ENCODE peak calls at places on chromosome 7, in five cellular contexts. One of them, this sample, is unnamed. For H3K9me3, the result is how much of the 10 kb centered on the place peaks cover.

GRCh38 chr7:132030161-132030568 is 473.7 kb upstream of the PODXL start:
- DNase-seq in IMR-90: no peak
- DNase-seq in right atrium auricular region: no peak
- DNase-seq in cardiac muscle cell: peak
- DNase-seq in CD4-positive, CD25-positive, alpha-beta regulatory T cell: no peak
- DNase-seq in this sample: no peak

GRCh38 chr7:101496017-101496416 is 133.1 kb downstream of the MYL10 start:
- DNase-seq in IMR-90: no peak
- DNase-seq in right atrium auricular region: no peak
- DNase-seq in cardiac muscle cell: no peak
- DNase-seq in CD4-positive, CD25-positive, alpha-beta regulatory T cell: no peak
- DNase-seq in this sample: no peak

GRCh38 chr7:32785365-32785764 is 106.2 kb downstream of the KBTBD2 start:
- DNase-seq in IMR-90: no peak
- DNase-seq in right atrium auricular region: no peak
- DNase-seq in cardiac muscle cell: no peak
- DNase-seq in CD4-positive, CD25-positive, alpha-beta regulatory T cell: no peak
- DNase-seq in this sample: no peak

GRCh38 chr7:85695041-85695990 is 508.5 kb upstream of the SEMA3D start:
- DNase-seq in IMR-90: peak
- DNase-seq in right atrium auricular region: no peak
- DNase-seq in cardiac muscle cell: no peak
- DNase-seq in CD4-positive, CD25-positive, alpha-beta regulatory T cell: no peak
- DNase-seq in this sample: no peak

GRCh38 chr7:93249749-93250148 is 17.6 kb downstream of the VPS50 start:
- DNase-seq in IMR-90: peak
- DNase-seq in right atrium auricular region: no peak
- DNase-seq in cardiac muscle cell: peak
- DNase-seq in CD4-positive, CD25-positive, alpha-beta regulatory T cell: no peak
- DNase-seq in this sample: no peak

GRCh38 chr7:65938336-65938895 is 43.6 kb downstream of the GUSB start:
- DNase-seq in IMR-90: peak
- DNase-seq in right atrium auricular region: no peak
- DNase-seq in cardiac muscle cell: no peak
- DNase-seq in CD4-positive, CD25-positive, alpha-beta regulatory T cell: no peak
- DNase-seq in this sample: no peak

GRCh38 chr7:66697451-66698438 is 42.8 kb upstream of the RABGEF1 start:
- DNase-seq in IMR-90: peak
- DNase-seq in right atrium auricular region: no peak
- DNase-seq in cardiac muscle cell: no peak
- DNase-seq in CD4-positive, CD25-positive, alpha-beta regulatory T cell: no peak
- DNase-seq in this sample: no peak

GRCh38 chr7:78472519-78472918 is 673.9 kb downstream of the PHTF2 start:
- DNase-seq in IMR-90: peak
- DNase-seq in right atrium auricular region: no peak
- DNase-seq in cardiac muscle cell: no peak
- DNase-seq in CD4-positive, CD25-positive, alpha-beta regulatory T cell: no peak
- DNase-seq in this sample: no peak

GRCh38 chr7:100486753-100487446 is 3.2 kb downstream of the NYAP1 start:
- DNase-seq in IMR-90: peak
- DNase-seq in right atrium auricular region: no peak
- DNase-seq in cardiac muscle cell: no peak
- DNase-seq in CD4-positive, CD25-positive, alpha-beta regulatory T cell: no peak
- DNase-seq in this sample: no peak

GRCh38 chr7:93717217-93717900 is 142.8 kb upstream of the CALCR start:
- DNase-seq in IMR-90: no peak
- DNase-seq in right atrium auricular region: no peak
- DNase-seq in cardiac muscle cell: no peak
- DNase-seq in CD4-positive, CD25-positive, alpha-beta regulatory T cell: no peak
- DNase-seq in this sample: no peak

GRCh38 chr7:65216469-65216868 is 157.2 kb upstream of the ZNF92 start:
- DNase-seq in IMR-90: peak
- DNase-seq in right atrium auricular region: no peak
- DNase-seq in cardiac muscle cell: peak
- DNase-seq in CD4-positive, CD25-positive, alpha-beta regulatory T cell: peak
- DNase-seq in this sample: peak

GRCh38 chr7:116588225-116588624 is 63.4 kb downstream of the CAV1 start:
- DNase-seq in IMR-90: peak
- DNase-seq in right atrium auricular region: no peak
- DNase-seq in cardiac muscle cell: no peak
- DNase-seq in CD4-positive, CD25-positive, alpha-beta regulatory T cell: peak
- DNase-seq in this sample: no peak

GRCh38 chr7:27945356-27945755 is 205.4 kb downstream of the TAX1BP1 start:
- DNase-seq in IMR-90: no peak
- DNase-seq in right atrium auricular region: no peak
- DNase-seq in cardiac muscle cell: no peak
- DNase-seq in CD4-positive, CD25-positive, alpha-beta regulatory T cell: no peak
- DNase-seq in this sample: no peak

GRCh38 chr7:73904219-73905136 is 43.5 kb downstream of the TMEM270 start:
- DNase-seq in IMR-90: no peak
- DNase-seq in right atrium auricular region: no peak
- DNase-seq in cardiac muscle cell: no peak
- DNase-seq in CD4-positive, CD25-positive, alpha-beta regulatory T cell: no peak
- DNase-seq in this sample: no peak

GRCh38 chr7:81684513-81685262 is 85.2 kb downstream of the HGF start:
- DNase-seq in IMR-90: peak
- DNase-seq in right atrium auricular region: peak
- DNase-seq in cardiac muscle cell: peak
- DNase-seq in CD4-positive, CD25-positive, alpha-beta regulatory T cell: no peak
- DNase-seq in this sample: no peak

GRCh38 chr7:132837529-132837928 is 244.4 kb downstream of the CHCHD3 start:
- DNase-seq in IMR-90: no peak
- DNase-seq in right atrium auricular region: no peak
- DNase-seq in cardiac muscle cell: no peak
- DNase-seq in CD4-positive, CD25-positive, alpha-beta regulatory T cell: no peak
- DNase-seq in this sample: no peak

GRCh38 chr7:155951554-155952158 is 139.4 kb upstream of the SHH start:
- DNase-seq in IMR-90: peak
- DNase-seq in right atrium auricular region: peak
- DNase-seq in cardiac muscle cell: no peak
- DNase-seq in CD4-positive, CD25-positive, alpha-beta regulatory T cell: no peak
- DNase-seq in this sample: no peak

GRCh38 chr7:128938524-128939074 is 872 bp downstream of the IRF5 start:
- DNase-seq in IMR-90: no peak
- DNase-seq in right atrium auricular region: no peak
- DNase-seq in cardiac muscle cell: no peak
- DNase-seq in CD4-positive, CD25-positive, alpha-beta regulatory T cell: no peak
- DNase-seq in this sample: no peak

GRCh38 chr7:95473276-95473985 is 12.3 kb upstream of the ASB4 start:
- DNase-seq in IMR-90: no peak
- DNase-seq in right atrium auricular region: no peak
- DNase-seq in cardiac muscle cell: no peak
- DNase-seq in CD4-positive, CD25-positive, alpha-beta regulatory T cell: no peak
- DNase-seq in this sample: no peak

GRCh38 chr7:11648980-11649379 is 183.0 kb downstream of the THSD7A start:
- DNase-seq in IMR-90: no peak
- DNase-seq in right atrium auricular region: no peak
- DNase-seq in cardiac muscle cell: no peak
- DNase-seq in CD4-positive, CD25-positive, alpha-beta regulatory T cell: no peak
- DNase-seq in this sample: no peak

GRCh38 chr7:117072620-117073118 is 119.4 kb downstream of the ST7 start:
- DNase-seq in IMR-90: peak
- DNase-seq in right atrium auricular region: peak
- DNase-seq in cardiac muscle cell: peak
- DNase-seq in CD4-positive, CD25-positive, alpha-beta regulatory T cell: no peak
- DNase-seq in this sample: no peak

GRCh38 chr7:133846203-133846945 is 280.8 kb upstream of the LRGUK start:
- DNase-seq in IMR-90: no peak
- DNase-seq in right atrium auricular region: no peak
- DNase-seq in cardiac muscle cell: no peak
- DNase-seq in CD4-positive, CD25-positive, alpha-beta regulatory T cell: no peak
- DNase-seq in this sample: no peak

GRCh38 chr7:24970676-24971075 is 9.3 kb downstream of the OSBPL3 start:
- DNase-seq in IMR-90: no peak
- DNase-seq in right atrium auricular region: no peak
- DNase-seq in cardiac muscle cell: no peak
- DNase-seq in CD4-positive, CD25-positive, alpha-beta regulatory T cell: no peak
- DNase-seq in this sample: no peak

GRCh38 chr7:155961241-155962190 is 149.3 kb upstream of the SHH start:
- DNase-seq in IMR-90: no peak
- DNase-seq in right atrium auricular region: peak
- DNase-seq in cardiac muscle cell: no peak
- DNase-seq in CD4-positive, CD25-positive, alpha-beta regulatory T cell: no peak
- DNase-seq in this sample: no peak

GRCh38 chr7:134778941-134779740 is at the start of gene CALD1:
- DNase-seq in IMR-90: peak
- DNase-seq in right atrium auricular region: peak
- DNase-seq in cardiac muscle cell: peak
- DNase-seq in CD4-positive, CD25-positive, alpha-beta regulatory T cell: no peak
- DNase-seq in this sample: no peak

GRCh38 chr7:111384065-111384891 is 178.0 kb downstream of the IMMP2L start:
- DNase-seq in IMR-90: peak
- DNase-seq in right atrium auricular region: no peak
- DNase-seq in cardiac muscle cell: no peak
- DNase-seq in CD4-positive, CD25-positive, alpha-beta regulatory T cell: no peak
- DNase-seq in this sample: no peak

GRCh38 chr7:44384586-44385383 is 59.4 kb upstream of the CAMK2B start:
- DNase-seq in IMR-90: no peak
- DNase-seq in right atrium auricular region: peak
- DNase-seq in cardiac muscle cell: no peak
- DNase-seq in CD4-positive, CD25-positive, alpha-beta regulatory T cell: no peak
- DNase-seq in this sample: no peak

GRCh38 chr7:8325067-8325466 is 63.1 kb upstream of the ICA1 start:
- DNase-seq in IMR-90: no peak
- DNase-seq in right atrium auricular region: no peak
- DNase-seq in cardiac muscle cell: no peak
- DNase-seq in CD4-positive, CD25-positive, alpha-beta regulatory T cell: no peak
- DNase-seq in this sample: no peak

GRCh38 chr7:44112231-44112996 is 8.3 kb downstream of the AEBP1 start:
- DNase-seq in IMR-90: no peak
- DNase-seq in right atrium auricular region: no peak
- DNase-seq in cardiac muscle cell: no peak
- DNase-seq in CD4-positive, CD25-positive, alpha-beta regulatory T cell: no peak
- DNase-seq in this sample: no peak

GRCh38 chr7:31695856-31696255 is 8.8 kb downstream of the PPP1R17 start:
- DNase-seq in IMR-90: no peak
- DNase-seq in right atrium auricular region: no peak
- DNase-seq in cardiac muscle cell: no peak
- DNase-seq in CD4-positive, CD25-positive, alpha-beta regulatory T cell: no peak
- DNase-seq in this sample: no peak

GRCh38 chr7:95199779-95200558 is 124.4 kb downstream of the PON1 start:
- DNase-seq in IMR-90: peak
- DNase-seq in right atrium auricular region: peak
- DNase-seq in cardiac muscle cell: peak
- DNase-seq in CD4-positive, CD25-positive, alpha-beta regulatory T cell: no peak
- DNase-seq in this sample: no peak

GRCh38 chr7:69510114-69510513 is 88.2 kb upstream of the AUTS2 start:
- DNase-seq in IMR-90: no peak
- DNase-seq in right atrium auricular region: no peak
- DNase-seq in cardiac muscle cell: no peak
- DNase-seq in CD4-positive, CD25-positive, alpha-beta regulatory T cell: no peak
- DNase-seq in this sample: no peak

GRCh38 chr7:50560865-50561351 is 4.3 kb downstream of the DDC start:
- DNase-seq in IMR-90: no peak
- DNase-seq in right atrium auricular region: no peak
- DNase-seq in cardiac muscle cell: no peak
- DNase-seq in CD4-positive, CD25-positive, alpha-beta regulatory T cell: no peak
- DNase-seq in this sample: no peak

GRCh38 chr7:157485361-157485831 is 148.6 kb downstream of the DNAJB6 start:
- DNase-seq in IMR-90: no peak
- DNase-seq in right atrium auricular region: no peak
- DNase-seq in cardiac muscle cell: no peak
- DNase-seq in CD4-positive, CD25-positive, alpha-beta regulatory T cell: no peak
- DNase-seq in this sample: no peak
- H3K9me3 ChIP-seq in IMR-90: under half
- H3K9me3 ChIP-seq in right atrium auricular region: under half
- H3K9me3 ChIP-seq in cardiac muscle cell: under half
- H3K9me3 ChIP-seq in CD4-positive, CD25-positive, alpha-beta regulatory T cell: under half
- H3K9me3 ChIP-seq in this sample: under half

DNA sequence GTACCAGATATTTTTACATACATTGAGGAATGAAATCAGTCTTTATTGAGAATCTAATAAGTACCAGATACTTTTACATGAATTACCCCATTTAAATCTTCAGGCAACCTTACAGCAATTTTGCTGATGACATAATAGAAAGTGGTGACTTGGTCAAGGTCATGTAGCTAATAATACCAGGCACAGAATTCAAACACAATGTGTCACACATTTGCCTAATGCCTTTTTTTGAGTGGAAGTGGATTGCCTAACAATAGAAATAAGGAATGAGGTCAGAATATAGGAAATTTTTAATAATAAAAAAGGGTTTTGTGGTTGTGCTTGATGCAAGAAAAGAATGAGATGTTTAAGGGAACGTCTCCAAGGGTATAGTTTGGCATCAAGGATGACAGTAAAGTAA is 466.6 kb upstream of the IGFBP3 start:
- DNase-seq in IMR-90: peak
- DNase-seq in right atrium auricular region: no peak
- DNase-seq in cardiac muscle cell: no peak
- DNase-seq in CD4-positive, CD25-positive, alpha-beta regulatory T cell: no peak
- DNase-seq in this sample: no peak
- H3K9me3 ChIP-seq in IMR-90: under half
- H3K9me3 ChIP-seq in right atrium auricular region: under half
- H3K9me3 ChIP-seq in cardiac muscle cell: under half
- H3K9me3 ChIP-seq in CD4-positive, CD25-positive, alpha-beta regulatory T cell: under half
- H3K9me3 ChIP-seq in this sample: under half

DNA sequence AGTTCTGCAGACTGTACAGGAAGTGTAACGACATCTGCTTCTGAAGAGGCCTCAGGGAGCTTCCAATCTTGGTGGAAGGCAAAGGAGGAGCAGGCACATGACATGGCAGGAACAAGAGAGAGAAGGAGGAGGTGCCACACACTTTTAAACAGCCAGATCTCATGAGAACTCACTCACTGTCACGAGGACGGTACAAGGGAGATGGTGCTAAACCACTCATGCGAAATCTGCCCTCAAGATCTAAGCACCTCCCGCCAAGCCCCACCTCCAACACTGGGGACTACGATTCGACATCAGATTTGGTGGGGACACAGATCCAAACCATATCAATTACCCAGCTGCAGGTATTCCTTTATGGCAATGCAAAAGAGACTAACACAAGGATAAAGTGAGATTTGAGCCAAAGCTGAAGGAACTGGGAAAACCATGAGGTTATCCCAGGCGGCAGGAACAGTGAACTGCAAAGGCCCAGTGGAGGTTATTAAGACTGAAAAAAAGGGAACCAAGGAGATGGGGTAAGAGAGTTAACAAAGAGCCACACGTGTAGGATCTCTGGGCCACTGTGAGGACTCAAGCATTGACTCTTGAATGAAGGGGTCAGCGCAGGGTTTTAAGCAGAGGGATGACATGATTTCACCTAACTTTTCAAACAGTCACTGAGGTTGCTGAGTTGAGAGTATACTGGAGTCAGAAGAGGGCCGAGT is 9.2 kb downstream of the TYW1B start:
- DNase-seq in IMR-90: no peak
- DNase-seq in right atrium auricular region: no peak
- DNase-seq in cardiac muscle cell: no peak
- DNase-seq in CD4-positive, CD25-positive, alpha-beta regulatory T cell: no peak
- DNase-seq in this sample: no peak
- H3K9me3 ChIP-seq in IMR-90: under half
- H3K9me3 ChIP-seq in right atrium auricular region: under half
- H3K9me3 ChIP-seq in cardiac muscle cell: under half
- H3K9me3 ChIP-seq in CD4-positive, CD25-positive, alpha-beta regulatory T cell: under half
- H3K9me3 ChIP-seq in this sample: under half

DNA sequence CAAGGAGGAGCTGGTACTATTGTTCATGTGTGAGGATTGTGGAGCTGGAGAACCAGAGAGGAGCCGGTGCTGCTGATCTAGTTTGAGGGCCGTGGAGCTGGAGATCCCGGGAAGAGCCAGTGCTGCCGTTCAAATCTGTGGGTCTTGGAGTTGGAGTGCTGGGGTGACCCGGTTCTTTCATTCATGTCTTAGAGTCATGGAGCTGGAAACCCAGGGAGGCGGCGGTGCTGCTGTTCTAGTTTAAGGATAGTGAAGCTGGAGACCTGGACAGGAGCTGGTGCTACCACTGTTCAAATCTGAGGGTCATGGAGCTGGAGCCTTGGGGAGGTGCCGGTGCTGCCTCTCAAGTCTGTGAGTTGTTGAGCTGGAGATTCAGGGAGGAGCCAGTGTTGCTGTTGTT is 88.5 kb upstream of the ZNF479 start:
- DNase-seq in IMR-90: no peak
- DNase-seq in right atrium auricular region: no peak
- DNase-seq in cardiac muscle cell: no peak
- DNase-seq in CD4-positive, CD25-positive, alpha-beta regulatory T cell: no peak
- DNase-seq in this sample: no peak
- H3K9me3 ChIP-seq in IMR-90: half or more
- H3K9me3 ChIP-seq in right atrium auricular region: under half
- H3K9me3 ChIP-seq in cardiac muscle cell: under half
- H3K9me3 ChIP-seq in CD4-positive, CD25-positive, alpha-beta regulatory T cell: under half
- H3K9me3 ChIP-seq in this sample: under half